ENCODE peak calls at places on chromosomes 7 and 10, in nine cellular contexts. K is neural progenitor cell, G is GM23248, N is MM.1S, Z is hepatocyte, D is OCI-LY7, X is PC-3, E is GM23338, R is HCT116. A is an unnamed sample.
A peak's percentile ranks its signal among the peaks of the same experiment; 100 is the strongest.

GRCh38 chr10:89100680-89101079 is 106.4 kb downstream of the CH25H start:
- DNase-seq in R (no peak), Z (no peak), X (no peak), N (no peak), K (no peak), G (peak; percentile 48), E (no peak), D (no peak), A (no peak)

GRCh38 chr10:115985696-115986095 is 287.3 kb downstream of the GFRA1 start:
- DNase-seq in X (no peak), D (no peak), N (no peak), R (no peak), K (no peak), Z (no peak), E (no peak), G (no peak), A (no peak)

GRCh38 chr10:123301077-123301875 is 147.1 kb downstream of the BUB3 start:
- DNase-seq in G (peak; percentile 69), N (no peak), D (no peak), R (no peak), K (peak; percentile 41), E (no peak), X (peak; percentile 60), Z (peak; percentile 28), A (peak; percentile 40)

GRCh38 chr10:73893386-73893785 is 17.5 kb upstream of the PLAU start:
- DNase-seq in N (no peak), Z (no peak), G (no peak), D (no peak), K (no peak), E (no peak), X (peak; percentile 63), R (no peak), A (no peak)

GRCh38 chr7:128164061-128164954 is 76.8 kb upstream of the LEP start:
- DNase-seq in R (peak; percentile 55), E (peak; percentile 73), X (peak; percentile 91), N (no peak), Z (peak; percentile 52), D (no peak), K (no peak), G (peak; percentile 96), A (no peak)

GRCh38 chr10:5456563-5456962 is 42.8 kb downstream of the CALML5 start:
- DNase-seq in Z (no peak), G (no peak), R (no peak), E (no peak), N (no peak), K (no peak), X (no peak), D (no peak), A (no peak)

GRCh38 chr7:100951888-100952560 is 2.7 kb downstream of the MUC3A start:
- DNase-seq in G (no peak), D (no peak), K (no peak), X (no peak), R (no peak), Z (no peak), N (no peak), E (no peak), A (no peak)

GRCh38 chr10:77700086-77700485 is 62.5 kb upstream of the KCNMA1 start:
- DNase-seq in E (no peak), D (no peak), X (peak; percentile 97), N (no peak), K (no peak), R (no peak), Z (no peak), G (no peak), A (no peak)

GRCh38 chr10:24287559-24288195 is 78.7 kb downstream of the KIAA1217 start:
- DNase-seq in X (no peak), E (no peak), D (no peak), K (no peak), N (no peak), Z (no peak), G (no peak), R (no peak), A (no peak)

GRCh38 chr10:43998021-43998809 is 349.5 kb upstream of the ZNF32 start:
- DNase-seq in G (peak; percentile 67), N (peak; percentile 47), R (no peak), X (no peak), D (no peak), E (no peak), Z (no peak), K (no peak), A (no peak)

GRCh38 chr10:4234661-4235060 is 449.7 kb upstream of the KLF6 start:
- DNase-seq in G (no peak), K (no peak), D (peak; percentile 1), X (no peak), R (no peak), Z (no peak), E (no peak), N (no peak), A (no peak)

GRCh38 chr7:42338231-42339222 is 101.5 kb upstream of the GLI3 start:
- DNase-seq in D (no peak), X (peak; percentile 8), E (peak; percentile 21), G (peak; percentile 86), N (peak; percentile 68), K (no peak), Z (no peak), R (no peak), A (no peak)

GRCh38 chr7:36207451-36208291 is 54.6 kb downstream of the EEPD1 start:
- DNase-seq in D (no peak), G (peak; percentile 82), E (no peak), N (no peak), K (no peak), X (peak; percentile 70), R (no peak), Z (peak; percentile 49), A (peak; percentile 60)

GRCh38 chr10:12605580-12606405 is 256.4 kb downstream of the CAMK1D start:
- DNase-seq in G (peak; percentile 59), D (peak; percentile 84), E (no peak), R (no peak), X (peak; percentile 84), K (peak; percentile 8), N (peak; percentile 71), Z (peak; percentile 64), A (no peak)

GRCh38 chr7:73560035-73560835 is 2.7 kb upstream of the BCL7B start:
- DNase-seq in Z (peak; percentile 47), K (no peak), G (peak; percentile 94), X (peak; percentile 57), R (no peak), D (no peak), E (no peak), N (peak; percentile 42), A (peak; percentile 24)

GRCh38 chr10:33377658-33378025 is 43.2 kb upstream of the NRP1 start:
- DNase-seq in G (peak; percentile 74), X (peak; percentile 73), R (peak; percentile 10), N (no peak), K (no peak), D (no peak), E (no peak), Z (no peak), A (no peak)

GRCh38 chr7:27181176-27181520 is 3.9 kb downstream of the HOXA11 start:
- DNase-seq in E (no peak), D (no peak), K (no peak), Z (no peak), X (no peak), G (peak; percentile 49), R (no peak), N (no peak), A (no peak)

GRCh38 chr7:33667261-33667660 is 238.1 kb upstream of the BMPER start:
- DNase-seq in D (no peak), E (no peak), N (no peak), R (no peak), K (no peak), Z (no peak), G (peak; percentile 68), X (peak; percentile 34), A (no peak)

GRCh38 chr7:14841086-14841485 is 61.5 kb downstream of the DGKB start:
- DNase-seq in K (no peak), E (no peak), D (no peak), N (no peak), Z (no peak), G (no peak), R (no peak), X (peak; percentile 21), A (no peak)

GRCh38 chr7:14837216-14837615 is 65.3 kb downstream of the DGKB start:
- DNase-seq in X (peak; percentile 20), R (no peak), G (peak; percentile 64), E (no peak), Z (no peak), N (no peak), D (no peak), K (no peak), A (no peak)

GRCh38 chr7:14846405-14846804 is 56.1 kb downstream of the DGKB start:
- DNase-seq in X (no peak), D (no peak), N (no peak), G (no peak), K (no peak), Z (no peak), E (peak; percentile 37), R (no peak), A (no peak)

GRCh38 chr7:14839307-14839706 is 63.2 kb downstream of the DGKB start:
- DNase-seq in N (no peak), E (no peak), X (no peak), K (no peak), G (no peak), D (no peak), Z (no peak), R (no peak), A (no peak)

GRCh38 chr7:14841850-14842249 is 60.7 kb downstream of the DGKB start:
- DNase-seq in N (no peak), Z (no peak), E (no peak), G (peak; percentile 61), R (no peak), K (no peak), D (no peak), X (peak; percentile 63), A (no peak)
- TF ChIP-seq EZH2phosphoT487 in N (no peak), Z (no peak), E (no peak), G (no peak), R (no peak), K (no peak), D (no peak), X (no peak), A (no peak)

GRCh38 chr10:28939352-28940157 is 262.2 kb downstream of the BAMBI start:
- DNase-seq in R (no peak), E (peak; percentile 95), D (no peak), N (no peak), K (peak; percentile 97), Z (peak; percentile 93), X (no peak), G (peak; percentile 33), A (no peak)
- TF ChIP-seq EZH2phosphoT487 in R (no peak), E (no peak), D (no peak), N (no peak), K (peak; percentile 78), Z (no peak), X (no peak), G (no peak), A (no peak)

GRCh38 chr7:131844380-131844779 is 288.0 kb upstream of the PODXL start:
- DNase-seq in G (no peak), D (no peak), E (no peak), K (no peak), N (no peak), R (no peak), Z (no peak), X (no peak), A (no peak)
- TF ChIP-seq EZH2phosphoT487 in G (no peak), D (no peak), E (no peak), K (no peak), N (no peak), R (no peak), Z (no peak), X (no peak), A (no peak)

DNA sequence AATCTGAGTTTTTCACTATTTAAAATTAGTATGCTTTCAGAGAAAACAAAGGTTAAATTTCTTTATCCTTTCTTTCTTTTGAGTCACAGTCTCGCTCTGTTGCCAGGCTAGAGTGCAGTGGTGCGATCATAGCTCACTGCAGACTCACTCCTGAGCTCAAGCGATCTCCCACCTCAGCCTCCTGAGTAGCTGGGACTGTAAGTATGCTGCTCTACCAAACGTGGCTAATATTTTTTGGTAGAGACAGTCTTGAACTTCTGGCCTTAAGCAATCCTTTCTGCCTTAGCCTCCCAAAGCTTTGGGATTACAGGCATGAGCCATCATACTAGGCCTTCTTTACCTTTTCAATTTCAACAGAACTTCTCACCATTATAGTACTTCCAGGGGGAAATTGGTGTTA is 113.7 kb downstream of the TRIM24 start:
- DNase-seq in K (no peak), R (no peak), Z (no peak), G (no peak), X (no peak), E (no peak), N (no peak), D (no peak), A (no peak)
- TF ChIP-seq EZH2phosphoT487 in K (no peak), R (no peak), Z (no peak), G (no peak), X (no peak), E (no peak), N (no peak), D (no peak), A (no peak)